ENCODE peak calls at places on chromosomes 16 and 17, in ten cellular contexts. Y is tibial nerve; U is caudate nucleus; I is spleen; P is body of pancreas; Q is ovary; R is fibroblast of lung; W is sigmoid colon; N is CD8-positive, alpha-beta memory T cell; T is tibial artery. G is an unnamed sample.

GRCh38 chr16:84159006-84159405 is 13.9 kb downstream of the DNAAF1 start:
- DNase-seq in Y (no peak), U (no peak), I (peak; percentile 18), P (no peak), Q (no peak), R (no peak), W (no peak), N (no peak), T (no peak), G (no peak)

GRCh38 chr16:49597796-49598195 is 224.2 kb downstream of the C16orf78 start:
- DNase-seq in Y (no peak), U (no peak), I (peak; percentile 25), P (no peak), Q (no peak), R (no peak), W (no peak), N (no peak), T (no peak), G (peak; percentile 14)

GRCh38 chr17:48542114-48542955 is 2.6 kb downstream of the HOXB2 start:
- DNase-seq in Y (no peak), U (no peak), I (no peak), P (no peak), Q (no peak), R (no peak), W (no peak), N (peak; percentile 46), T (no peak), G (no peak)

GRCh38 chr16:11297492-11298142 is 16.5 kb upstream of the PRM1 start:
- DNase-seq in Y (peak; percentile 16), U (peak; percentile 51), I (peak; percentile 96), P (peak; percentile 86), Q (peak; percentile 58), R (peak; percentile 81), W (peak; percentile 90), N (peak; percentile 69), T (peak; percentile 68), G (peak; percentile 88)

GRCh38 chr17:7883781-7884386 is 4.7 kb upstream of the CHD3 start:
- DNase-seq in Y (no peak), U (no peak), I (no peak), P (no peak), Q (no peak), R (peak; percentile 57), W (no peak), N (peak; percentile 54), T (no peak), G (peak; percentile 49)

GRCh38 chr17:49997256-49997735 is 2.3 kb upstream of the DLX3 start:
- DNase-seq in Y (no peak), U (no peak), I (no peak), P (no peak), Q (no peak), R (no peak), W (no peak), N (no peak), T (no peak), G (no peak)

GRCh38 chr16:29148867-29149272 is 164.0 kb downstream of the LAT start:
- DNase-seq in Y (no peak), U (no peak), I (peak; percentile 94), P (no peak), Q (peak; percentile 27), R (no peak), W (no peak), N (peak; percentile 95), T (peak; percentile 45), G (no peak)

GRCh38 chr16:77376358-77376757 is 58.5 kb downstream of the ADAMTS18 start:
- DNase-seq in Y (no peak), U (no peak), I (no peak), P (no peak), Q (no peak), R (no peak), W (no peak), N (no peak), T (no peak), G (no peak)

GRCh38 chr17:59763861-59764260 is 56.4 kb downstream of the VMP1 start:
- DNase-seq in Y (no peak), U (no peak), I (no peak), P (no peak), Q (no peak), R (peak; percentile 97), W (no peak), N (no peak), T (no peak), G (no peak)

GRCh38 chr17:77180503-77181330 is 39.9 kb downstream of the SEC14L1 start:
- DNase-seq in Y (no peak), U (no peak), I (no peak), P (peak; percentile 31), Q (no peak), R (no peak), W (no peak), N (no peak), T (no peak), G (no peak)

GRCh38 chr16:75820672-75821071 is 94.4 kb upstream of the CPHXL start:
- DNase-seq in Y (no peak), U (no peak), I (no peak), P (no peak), Q (no peak), R (no peak), W (no peak), N (no peak), T (no peak), G (no peak)

GRCh38 chr17:28335959-28336871 is 654 bp downstream of the TNFAIP1 start:
- DNase-seq in Y (no peak), U (peak; percentile 69), I (peak; percentile 87), P (peak; percentile 75), Q (peak; percentile 62), R (peak; percentile 96), W (peak; percentile 71), N (no peak), T (peak; percentile 34), G (no peak)

GRCh38 chr16:67731071-67731810 is 12.1 kb upstream of the GFOD2 start:
- DNase-seq in Y (no peak), U (no peak), I (peak; percentile 35), P (no peak), Q (no peak), R (no peak), W (peak; percentile 33), N (no peak), T (no peak), G (no peak)
- H3K27ac ChIP-seq in Y (no peak overlapping the region), U (no peak overlapping the region), I (no peak overlapping the region), P (no peak overlapping the region), Q (no peak overlapping the region), R (no peak overlapping the region), W (no peak overlapping the region), N (no peak overlapping the region), T (no peak overlapping the region), G (no peak overlapping the region)

GRCh38 chr16:81097230-81097629 is 1.0 kb upstream of the GCSH start:
- DNase-seq in Y (no peak), U (no peak), I (no peak), P (no peak), Q (no peak), R (no peak), W (no peak), N (no peak), T (no peak), G (no peak)

GRCh38 chr16:81096715-81097208 is 567 bp upstream of the GCSH start:
- DNase-seq in Y (no peak), U (no peak), I (no peak), P (no peak), Q (peak; percentile 37), R (no peak), W (no peak), N (no peak), T (no peak), G (no peak)

GRCh38 chr16:81095653-81095952 is 592 bp downstream of the GCSH start:
- DNase-seq in Y (no peak), U (no peak), I (no peak), P (no peak), Q (no peak), R (no peak), W (no peak), N (no peak), T (no peak), G (no peak)

GRCh38 chr16:81095953-81096714 is at the start of gene GCSH:
- DNase-seq in Y (peak; percentile 98), U (peak; percentile 100), I (peak; percentile 100), P (peak; percentile 99), Q (peak; percentile 99), R (peak; percentile 99), W (peak; percentile 99), N (peak; percentile 98), T (peak; percentile 99), G (peak; percentile 100)

GRCh38 chr16:81094771-81095251 is 1.4 kb downstream of the GCSH start:
- DNase-seq in Y (no peak), U (no peak), I (no peak), P (no peak), Q (no peak), R (peak; percentile 30), W (no peak), N (no peak), T (no peak), G (no peak)
- H3K27ac ChIP-seq in Y (no peak overlapping the region), U (no peak overlapping the region), I (no peak overlapping the region), P (no peak overlapping the region), Q (no peak overlapping the region), R (no peak overlapping the region), W (no peak overlapping the region), N (no peak overlapping the region), T (peak overlapping the region; percentile 84), G (no peak overlapping the region)

DNA sequence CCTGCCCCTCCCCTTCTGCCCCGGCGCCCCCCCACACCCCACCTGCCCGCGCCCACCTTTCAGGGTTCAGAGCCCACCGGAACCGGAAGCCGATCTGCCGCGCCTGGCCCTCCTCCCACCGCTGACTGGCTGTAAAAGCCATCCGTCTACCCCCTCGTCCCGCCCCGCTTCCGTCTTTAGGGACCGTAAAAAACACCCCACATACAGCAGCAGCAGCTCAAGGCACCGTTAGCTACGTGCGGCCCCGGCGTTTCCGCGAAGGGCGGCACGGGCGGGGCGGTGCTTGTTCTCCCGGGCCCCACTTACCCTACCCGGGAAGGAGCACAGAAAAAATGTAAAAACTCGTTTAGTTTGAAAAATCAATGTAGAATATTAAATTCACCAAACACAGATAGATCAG is at the start of gene MRPL28:
- DNase-seq in Y (peak; percentile 92), U (peak; percentile 93), I (peak; percentile 97), P (peak; percentile 95), Q (peak; percentile 94), R (peak; percentile 95), W (peak; percentile 98), N (peak; percentile 89), T (peak; percentile 95), G (peak; percentile 95)
- H3K27ac ChIP-seq in Y (peak within 1 kb of the TSS; percentile 53), U (no peak within 1 kb of the TSS), I (peak within 1 kb of the TSS; percentile 84), P (peak within 1 kb of the TSS; percentile 75), Q (no peak within 1 kb of the TSS), R (no peak within 1 kb of the TSS), W (peak within 1 kb of the TSS; percentile 76), N (peak within 1 kb of the TSS; percentile 38), T (peak within 1 kb of the TSS; percentile 76), G (peak within 1 kb of the TSS; percentile 68)

DNA sequence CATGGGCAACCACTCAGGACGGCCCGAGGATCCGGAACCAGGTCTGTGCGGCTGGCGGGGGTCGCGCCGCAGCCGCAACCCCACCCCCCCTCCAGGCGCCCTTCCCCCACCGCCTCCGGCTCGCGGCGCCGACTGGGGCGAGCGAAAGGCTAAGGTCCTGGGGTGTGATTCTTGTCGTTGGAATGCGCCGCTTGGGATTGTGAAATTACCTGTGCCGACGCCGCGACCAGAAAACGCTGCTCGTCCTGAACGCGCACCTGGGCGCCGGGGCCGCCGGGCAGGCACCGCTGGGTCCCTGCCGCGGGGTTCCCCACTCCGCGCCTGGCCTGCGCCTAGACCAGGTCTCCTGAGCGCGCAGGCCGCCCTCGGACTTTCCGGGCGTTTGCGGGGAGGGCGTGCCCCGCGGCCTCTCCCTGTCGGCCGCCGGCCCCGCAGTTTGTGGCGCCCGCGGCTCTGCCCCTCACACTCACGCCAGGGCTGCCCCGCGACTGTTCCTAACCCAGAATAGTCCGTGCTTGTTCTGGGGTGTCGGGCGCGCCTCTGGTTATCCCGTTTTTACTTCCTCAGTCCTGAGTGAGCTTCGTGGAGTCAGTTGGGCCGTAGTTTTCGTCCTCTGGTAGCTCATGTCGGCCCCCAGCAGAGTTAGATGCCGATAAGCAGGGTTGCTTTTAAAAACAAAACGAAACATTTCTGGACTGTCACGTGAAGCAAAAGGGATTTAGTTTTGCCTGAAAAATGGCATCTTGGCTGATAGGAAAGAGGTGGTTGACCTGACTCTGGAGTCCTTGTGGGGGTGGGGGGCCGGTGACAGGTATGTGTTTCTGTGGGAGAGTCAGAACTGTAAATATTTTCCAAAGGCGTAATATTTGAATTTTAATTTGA is 147.3 kb downstream of the SPECC1 start:
- DNase-seq in Y (no peak), U (no peak), I (peak; percentile 87), P (peak; percentile 60), Q (no peak), R (peak; percentile 49), W (no peak), N (no peak), T (no peak), G (no peak)
- H3K27ac ChIP-seq in Y (peak overlapping the region; percentile 76), U (peak overlapping the region; percentile 27), I (peak overlapping the region; percentile 88), P (peak overlapping the region; percentile 87), Q (peak overlapping the region; percentile 74), R (peak overlapping the region; percentile 30), W (peak overlapping the region; percentile 57), N (no peak overlapping the region), T (peak overlapping the region; percentile 76), G (peak overlapping the region; percentile 86)

G was measured in coronary artery.